ENCODE peak calls at places on chromosomes 5 and 9, in eight cellular contexts. X is AG04450; M is CD8-positive, alpha-beta T cell; T is coronary artery; F is psoas muscle; D is left ventricle myocardium inferior; U is pancreas; Q is testis. H is an unnamed sample.

GRCh38 chr9:76475691-76476090 is 16.7 kb downstream of the GCNT1 start:
- DNase-seq in X (no peak), M (no peak), T (no peak), F (no peak), D (no peak), U (no peak), Q (no peak), H (no peak)

GRCh38 chr9:120877276-120878034 is 467 bp upstream of the PHF19 start:
- DNase-seq in X (no peak), M (peak), T (no peak), F (peak), D (peak), U (peak), Q (peak), H (peak)

GRCh38 chr5:169200086-169200778 is 100.7 kb downstream of the SLIT3 start:
- DNase-seq in X (no peak), M (no peak), T (no peak), F (no peak), D (no peak), U (no peak), Q (no peak), H (no peak)

GRCh38 chr5:173027905-173028304 is 28.2 kb upstream of the CREBRF start:
- DNase-seq in X (no peak), M (no peak), T (no peak), F (no peak), D (no peak), U (no peak), Q (no peak), H (no peak)

GRCh38 chr9:2291980-2292704 is 277.0 kb downstream of the SMARCA2 start:
- DNase-seq in X (no peak), M (no peak), T (no peak), F (peak), D (no peak), U (no peak), Q (no peak), H (no peak)

GRCh38 chr5:84303315-84303714 is 81.4 kb downstream of the EDIL3 start:
- DNase-seq in X (no peak), M (no peak), T (no peak), F (no peak), D (no peak), U (no peak), Q (no peak), H (no peak)

GRCh38 chr5:124527220-124527991 is 219.0 kb downstream of the ZNF608 start:
- DNase-seq in X (no peak), M (no peak), T (no peak), F (no peak), D (no peak), U (no peak), Q (no peak), H (no peak)

GRCh38 chr9:126162611-126163381 is 163.8 kb upstream of the MVB12B start:
- DNase-seq in X (no peak), M (no peak), T (peak), F (no peak), D (no peak), U (no peak), Q (no peak), H (peak)

GRCh38 chr5:10611290-10611689 is 47.4 kb downstream of the ANKRD33B start:
- DNase-seq in X (no peak), M (no peak), T (no peak), F (no peak), D (no peak), U (no peak), Q (no peak), H (no peak)

GRCh38 chr5:35780236-35780635 is 76.5 kb upstream of the IL7R start:
- DNase-seq in X (no peak), M (peak), T (no peak), F (no peak), D (no peak), U (no peak), Q (no peak), H (no peak)

GRCh38 chr5:139193928-139194327 is 4.2 kb downstream of the SIL1 start:
- DNase-seq in X (no peak), M (no peak), T (no peak), F (no peak), D (no peak), U (no peak), Q (no peak), H (no peak)

GRCh38 chr5:75734913-75735789 is 17.9 kb upstream of the POC5 start:
- DNase-seq in X (no peak), M (no peak), T (no peak), F (no peak), D (peak), U (peak), Q (peak), H (no peak)

GRCh38 chr5:55363861-55364260 is 56.1 kb downstream of the MTREX start:
- DNase-seq in X (no peak), M (no peak), T (no peak), F (no peak), D (no peak), U (no peak), Q (no peak), H (no peak)

GRCh38 chr9:28976250-28976649 is 1403.0 kb upstream of the C9orf72 start:
- DNase-seq in X (no peak), M (no peak), T (no peak), F (no peak), D (no peak), U (no peak), Q (no peak), H (no peak)

GRCh38 chr5:172839669-172840068 is 5.6 kb downstream of the ERGIC1 start:
- DNase-seq in X (no peak), M (no peak), T (no peak), F (no peak), D (no peak), U (no peak), Q (no peak), H (no peak)

GRCh38 chr5:111124793-111125192 is 32.6 kb downstream of the WDR36 start:
- DNase-seq in X (no peak), M (no peak), T (no peak), F (no peak), D (no peak), U (no peak), Q (no peak), H (no peak)

GRCh38 chr9:81596671-81597426 is 92.5 kb downstream of the TLE1 start:
- DNase-seq in X (no peak), M (no peak), T (no peak), F (no peak), D (no peak), U (no peak), Q (no peak), H (no peak)

GRCh38 chr9:111233963-111234362 is 96.1 kb downstream of the OR2K2 start:
- DNase-seq in X (no peak), M (no peak), T (no peak), F (no peak), D (no peak), U (no peak), Q (no peak), H (no peak)

GRCh38 chr5:66312291-66312690 is 168.2 kb downstream of the SREK1 start:
- DNase-seq in X (no peak), M (no peak), T (no peak), F (no peak), D (no peak), U (no peak), Q (no peak), H (no peak)

GRCh38 chr5:111574316-111574715 is 62.0 kb upstream of the STARD4 start:
- DNase-seq in X (no peak), M (no peak), T (no peak), F (no peak), D (no peak), U (no peak), Q (no peak), H (no peak)

GRCh38 chr9:120402741-120403542 is 177.0 kb downstream of the CDK5RAP2 start:
- DNase-seq in X (peak), M (no peak), T (no peak), F (no peak), D (no peak), U (no peak), Q (no peak), H (no peak)

GRCh38 chr5:135996611-135997010 is 32.2 kb upstream of the TGFBI start:
- DNase-seq in X (no peak), M (no peak), T (no peak), F (no peak), D (no peak), U (no peak), Q (no peak), H (no peak)

GRCh38 chr5:125134216-125135081 is 388.0 kb upstream of the ZNF608 start:
- DNase-seq in X (no peak), M (no peak), T (no peak), F (no peak), D (no peak), U (no peak), Q (no peak), H (no peak)

GRCh38 chr9:811101-811531 is 30.4 kb upstream of the DMRT1 start:
- DNase-seq in X (no peak), M (no peak), T (no peak), F (no peak), D (peak), U (no peak), Q (no peak), H (peak)

GRCh38 chr9:130528674-130529073 is 50.7 kb upstream of the FUBP3 start:
- DNase-seq in X (no peak), M (no peak), T (no peak), F (no peak), D (no peak), U (no peak), Q (no peak), H (no peak)

GRCh38 chr9:130532426-130532825 is 47.0 kb upstream of the FUBP3 start:
- DNase-seq in X (no peak), M (no peak), T (no peak), F (no peak), D (no peak), U (no peak), Q (no peak), H (no peak)

GRCh38 chr9:130531670-130532069 is 47.7 kb upstream of the FUBP3 start:
- DNase-seq in X (no peak), M (no peak), T (no peak), F (no peak), D (no peak), U (no peak), Q (no peak), H (no peak)

GRCh38 chr9:130527651-130528310 is 51.6 kb upstream of the FUBP3 start:
- DNase-seq in X (no peak), M (no peak), T (no peak), F (no peak), D (no peak), U (no peak), Q (no peak), H (no peak)

GRCh38 chr9:130530932-130531331 is 48.4 kb upstream of the FUBP3 start:
- DNase-seq in X (no peak), M (no peak), T (no peak), F (peak), D (peak), U (peak), Q (no peak), H (no peak)
- H3K27ac ChIP-seq in X (no peak), M (no peak), T (no peak), F (no peak), D (peak), U (no peak), Q (no peak), H (no peak)

GRCh38 chr5:178407646-178408045 is 175.0 kb upstream of the PHYKPL start:
- DNase-seq in X (no peak), M (no peak), T (no peak), F (no peak), D (no peak), U (no peak), Q (no peak), H (no peak)
- H3K27ac ChIP-seq in X (no peak), M (no peak), T (no peak), F (no peak), D (no peak), U (no peak), Q (no peak), H (no peak)

DNA sequence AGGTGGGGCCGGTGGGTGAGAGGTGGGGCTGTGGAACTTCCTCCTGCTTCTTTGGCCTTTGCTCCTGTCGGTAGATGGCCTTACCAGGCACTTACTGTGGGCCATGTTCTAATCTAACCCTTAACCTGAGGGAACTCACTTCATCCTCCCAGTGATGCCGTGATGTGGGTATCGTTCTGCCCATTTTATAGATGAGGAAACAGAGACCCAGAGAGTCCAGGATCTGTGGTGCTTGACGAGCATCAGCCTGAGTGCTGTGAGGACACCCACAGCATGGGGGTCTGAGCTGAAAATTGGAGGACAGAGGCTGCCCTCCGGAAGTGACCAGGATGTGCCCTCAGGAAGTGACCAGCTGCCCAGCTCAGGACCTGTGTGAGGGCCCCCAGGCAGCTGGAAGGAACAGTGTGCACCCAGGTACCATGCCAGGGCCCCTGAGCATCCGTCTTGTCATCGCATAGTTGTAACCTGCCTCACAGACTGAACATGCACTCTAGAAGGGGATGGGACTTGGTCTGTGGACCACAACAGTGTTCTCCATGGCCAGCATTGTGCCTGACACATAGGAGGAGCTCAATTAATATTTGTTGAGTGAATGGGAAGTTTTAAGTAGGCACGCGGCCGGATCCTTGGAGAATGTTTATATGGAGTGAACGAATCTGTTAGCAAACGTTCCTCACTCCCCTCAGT is 8.5 kb downstream of the NEK6 start:
- DNase-seq in X (no peak), M (no peak), T (no peak), F (no peak), D (no peak), U (no peak), Q (no peak), H (no peak)
- H3K27ac ChIP-seq in X (peak), M (no peak), T (peak), F (no peak), D (no peak), U (peak), Q (no peak), H (peak)

GRCh38 chr9:127907867-127908659 is 8.7 kb upstream of the ST6GALNAC6 start:
- DNase-seq in X (no peak), M (no peak), T (no peak), F (peak), D (no peak), U (no peak), Q (no peak), H (peak)

GRCh38 chr9:127903557-127904475 is 4.4 kb upstream of the ST6GALNAC6 start:
- DNase-seq in X (no peak), M (peak), T (peak), F (peak), D (peak), U (peak), Q (peak), H (peak)

GRCh38 chr9:127904518-127904887 is 5.1 kb upstream of the ST6GALNAC6 start:
- DNase-seq in X (no peak), M (peak), T (peak), F (no peak), D (no peak), U (peak), Q (no peak), H (peak)

GRCh38 chr9:127905788-127906191 is 6.4 kb upstream of the ST6GALNAC6 start:
- DNase-seq in X (no peak), M (peak), T (no peak), F (peak), D (no peak), U (peak), Q (no peak), H (peak)

DNA sequence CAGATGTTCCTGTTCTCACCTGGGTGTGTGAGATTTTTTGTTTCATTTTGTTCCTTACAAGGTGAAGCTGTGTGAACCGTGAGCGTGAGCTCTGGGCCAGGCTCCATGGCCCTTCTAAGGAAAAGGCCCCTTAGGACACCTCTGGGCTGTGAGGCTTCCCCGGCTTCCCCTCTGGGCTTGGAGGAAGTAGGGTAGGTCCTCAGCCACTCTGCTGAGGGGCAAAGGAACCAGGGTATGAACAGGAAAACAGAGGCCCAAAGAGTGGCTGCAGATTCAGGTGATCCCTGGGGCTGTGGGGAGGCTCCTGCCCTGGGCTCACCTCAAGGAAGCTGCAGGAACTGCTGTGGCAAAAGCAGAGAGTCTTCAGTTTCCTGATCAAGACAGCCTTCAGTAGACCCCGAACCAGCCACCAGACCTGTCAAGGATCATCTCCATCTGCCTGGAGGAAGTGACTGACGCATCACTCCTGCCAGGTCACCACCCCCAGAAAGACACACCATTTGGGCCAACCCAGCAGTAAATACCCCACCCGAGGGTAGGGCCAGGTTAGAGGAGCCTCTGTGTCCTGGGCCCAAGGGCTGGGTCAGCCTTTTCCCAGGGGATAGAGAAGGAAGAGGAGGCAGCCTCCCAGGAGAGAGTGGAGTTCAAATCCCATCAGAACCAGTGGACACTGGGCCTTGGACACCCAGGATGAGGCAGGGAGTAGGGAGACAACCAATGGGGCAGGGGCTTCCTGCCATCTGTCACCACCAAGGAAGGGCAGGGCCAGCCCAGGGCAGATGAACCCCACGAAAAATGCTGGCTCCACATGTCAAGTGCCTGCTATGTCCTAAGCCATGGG is 5.7 kb upstream of the ST6GALNAC6 start:
- DNase-seq in X (no peak), M (peak), T (peak), F (no peak), D (no peak), U (no peak), Q (no peak), H (peak)
- H3K27ac ChIP-seq in X (no peak), M (peak), T (peak), F (peak), D (peak), U (peak), Q (peak), H (peak)

GRCh38 chr5:107381189-107381856 is 289.4 kb downstream of the EFNA5 start:
- DNase-seq in X (no peak), M (no peak), T (no peak), F (peak), D (no peak), U (no peak), Q (no peak), H (no peak)
- H3K27ac ChIP-seq in X (peak), M (no peak), T (no peak), F (peak), D (no peak), U (no peak), Q (no peak), H (no peak)

DNA sequence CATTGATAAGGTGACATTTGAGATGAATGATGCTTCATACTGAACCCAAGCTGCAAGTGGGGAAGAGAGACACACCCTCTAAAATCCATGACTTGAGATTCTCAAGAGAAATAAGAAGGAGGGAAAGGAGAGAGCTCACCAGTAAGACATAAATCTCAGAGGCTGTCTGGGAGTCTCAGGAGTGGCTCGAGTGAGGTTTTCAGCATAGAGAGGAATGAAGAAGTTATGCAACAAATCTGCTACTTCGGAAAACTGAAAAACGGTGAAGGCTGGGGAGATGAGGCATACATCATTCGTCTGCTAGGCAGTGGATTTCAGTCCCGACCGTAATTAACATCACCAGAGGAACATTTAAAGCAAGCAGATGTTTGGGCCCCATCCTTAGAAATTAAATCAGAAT is 31.8 kb upstream of the FREM1 start:
- DNase-seq in X (no peak), M (no peak), T (no peak), F (no peak), D (no peak), U (no peak), Q (no peak), H (no peak)
- H3K27ac ChIP-seq in X (no peak), M (no peak), T (no peak), F (no peak), D (peak), U (no peak), Q (no peak), H (no peak)

GRCh38 chr9:130793589-130793988 is 41.5 kb upstream of the ABL1 start:
- DNase-seq in X (no peak), M (no peak), T (no peak), F (no peak), D (no peak), U (no peak), Q (no peak), H (no peak)

GRCh38 chr9:130791279-130791894 is 43.7 kb upstream of the ABL1 start:
- DNase-seq in X (no peak), M (no peak), T (no peak), F (no peak), D (no peak), U (no peak), Q (no peak), H (no peak)

GRCh38 chr9:130789747-130790672 is 45.0 kb upstream of the ABL1 start:
- DNase-seq in X (no peak), M (no peak), T (no peak), F (no peak), D (no peak), U (no peak), Q (no peak), H (no peak)

DNA sequence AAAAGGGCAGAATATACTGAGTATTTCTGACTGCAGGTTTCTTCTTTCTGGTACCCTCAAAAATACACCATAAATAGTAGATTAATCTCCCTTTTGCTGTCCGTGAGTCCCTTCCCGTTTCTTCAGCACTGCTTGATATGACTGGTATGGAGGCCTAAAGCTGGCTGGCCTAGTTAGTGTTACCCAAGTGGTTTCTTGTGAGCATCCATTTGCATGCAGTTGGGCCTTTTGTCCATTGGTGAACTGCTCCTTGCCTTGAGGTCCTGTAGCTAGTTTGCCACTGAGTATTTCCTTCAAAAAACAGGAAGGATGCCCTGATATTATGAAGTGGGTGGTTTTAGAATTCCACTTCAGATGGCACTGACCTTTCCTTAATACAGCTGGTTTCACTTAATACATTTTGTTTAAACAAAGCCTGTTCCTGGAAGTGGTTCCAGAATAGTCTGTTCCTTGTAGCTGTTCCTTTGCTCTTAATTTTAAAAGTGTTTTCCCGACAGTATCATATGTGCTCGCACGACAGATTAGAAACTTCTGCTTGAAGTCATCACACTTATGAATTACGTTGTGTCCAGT is 40.0 kb upstream of the ABL1 start:
- DNase-seq in X (no peak), M (no peak), T (no peak), F (no peak), D (no peak), U (no peak), Q (no peak), H (no peak)
- H3K27ac ChIP-seq in X (peak), M (no peak), T (peak), F (peak), D (peak), U (no peak), Q (no peak), H (peak)

GRCh38 chr9:73135394-73135793 is 16.3 kb upstream of the ANXA1 start:
- DNase-seq in X (no peak), M (no peak), T (no peak), F (no peak), D (no peak), U (no peak), Q (no peak), H (no peak)
- H3K27ac ChIP-seq in X (no peak), M (no peak), T (no peak), F (no peak), D (no peak), U (no peak), Q (no peak), H (no peak)

GRCh38 chr5:3107118-3107517 is 355.6 kb upstream of the IRX2 start:
- DNase-seq in X (no peak), M (no peak), T (no peak), F (no peak), D (no peak), U (no peak), Q (no peak), H (peak)
- H3K27ac ChIP-seq in X (no peak), M (no peak), T (no peak), F (no peak), D (no peak), U (no peak), Q (no peak), H (no peak)

GRCh38 chr9:9337129-9337528 is 1275.7 kb downstream of the PTPRD start:
- DNase-seq in X (no peak), M (no peak), T (no peak), F (no peak), D (no peak), U (no peak), Q (peak), H (no peak)

GRCh38 chr9:9341203-9341602 is 1271.6 kb downstream of the PTPRD start:
- DNase-seq in X (no peak), M (no peak), T (no peak), F (no peak), D (no peak), U (no peak), Q (no peak), H (no peak)
- H3K27ac ChIP-seq in X (no peak), M (no peak), T (no peak), F (no peak), D (no peak), U (no peak), Q (no peak), H (no peak)